ENCODE peak calls at places on chromosomes 16 and 17, in four cellular contexts. C is brain microvascular endothelial cell; W is spleen; V is CD8-positive, alpha-beta T cell. O is an unnamed sample.

GRCh38 chr16:65068151-65068740 is 53.6 kb downstream of the CDH11 start:
- DNase-seq in V (no peak), W (no peak), C (peak), O (no peak)

GRCh38 chr17:8272421-8272820 is 16.0 kb upstream of the RANGRF start:
- DNase-seq in W (no peak), V (no peak), C (no peak), O (no peak)

GRCh38 chr17:47615766-47616424 is 33.8 kb upstream of the KPNB1 start:
- DNase-seq in W (no peak), V (no peak), C (no peak), O (no peak)

GRCh38 chr17:43701318-43701743 is 39.6 kb upstream of the MEOX1 start:
- DNase-seq in V (peak), C (peak), W (peak), O (no peak)

GRCh38 chr17:21705021-21705601 is 12.8 kb downstream of the KCNJ18 start:
- DNase-seq in V (no peak), C (no peak), W (peak), O (no peak)

GRCh38 chr17:28030386-28030785 is 12.1 kb upstream of the NLK start:
- DNase-seq in V (no peak), C (no peak), W (no peak), O (no peak)

GRCh38 chr16:58019866-58020538 is 5.6 kb upstream of the MMP15 start:
- DNase-seq in C (no peak), W (peak), V (no peak), O (no peak)

GRCh38 chr17:34451313-34451712 is 88.3 kb upstream of the CCL1 start:
- DNase-seq in C (no peak), W (no peak), V (no peak), O (no peak)

GRCh38 chr16:15443753-15444152 is 9.4 kb downstream of the BMERB1 start:
- DNase-seq in V (no peak), W (no peak), C (no peak), O (no peak)

GRCh38 chr16:28549301-28549899 is 4.3 kb upstream of the SGF29 start:
- DNase-seq in C (peak), W (no peak), V (no peak), O (no peak)

GRCh38 chr16:10961231-10961630 is 16.9 kb downstream of the CLEC16A start:
- DNase-seq in W (no peak), C (peak), V (no peak), O (no peak)

GRCh38 chr17:14301761-14302401 is 1.0 kb downstream of the HS3ST3B1 start:
- DNase-seq in W (peak), V (peak), C (peak), O (no peak)

GRCh38 chr16:28202147-28202746 is 9.5 kb downstream of the XPO6 start:
- DNase-seq in V (no peak), W (no peak), C (no peak), O (no peak)

GRCh38 chr16:64841482-64841881 is 280.4 kb downstream of the CDH11 start:
- DNase-seq in C (no peak), W (no peak), V (no peak), O (no peak)

GRCh38 chr17:82859431-82860403 is 19.9 kb upstream of the ZNF750 start:
- DNase-seq in C (peak), W (peak), V (peak), O (no peak)

GRCh38 chr17:82889496-82890338 is 49.9 kb upstream of the ZNF750 start:
- DNase-seq in V (no peak), W (no peak), C (no peak), O (no peak)

GRCh38 chr17:82188001-82188961 is 24.4 kb downstream of the CCDC57 start:
- DNase-seq in V (no peak), W (no peak), C (no peak), O (no peak)

GRCh38 chr16:89067677-89068076 is 26.0 kb upstream of the ACSF3 start:
- DNase-seq in W (no peak), C (no peak), V (no peak), O (no peak)

GRCh38 chr17:7856081-7856791 is 1.1 kb downstream of the NAA38 start:
- DNase-seq in W (peak), C (no peak), V (no peak), O (no peak)

GRCh38 chr17:50177983-50178834 is 12.4 kb downstream of the SGCA start:
- DNase-seq in C (peak), W (peak), V (peak), O (no peak)

GRCh38 chr17:65472602-65473001 is 88.8 kb downstream of the AXIN2 start:
- DNase-seq in V (no peak), C (no peak), W (no peak), O (no peak)

GRCh38 chr16:89101303-89102034 is 7.8 kb downstream of the ACSF3 start:
- DNase-seq in V (no peak), C (no peak), W (no peak), O (no peak)

GRCh38 chr16:4813251-4814003 is 11.0 kb upstream of the ROGDI start:
- DNase-seq in V (no peak), C (no peak), W (no peak), O (no peak)

GRCh38 chr17:82288602-82288927 is 15.1 kb upstream of the CSNK1D start:
- DNase-seq in V (no peak), C (no peak), W (no peak), O (no peak)

GRCh38 chr16:8725513-8726178 is 51.2 kb downstream of the ABAT start:
- DNase-seq in C (no peak), V (no peak), W (no peak), O (no peak)

GRCh38 chr17:35981908-35982330 is 622 bp upstream of the CCL16 start:
- DNase-seq in C (no peak), V (no peak), W (no peak), O (no peak)

GRCh38 chr17:3558603-3559269 is 1.1 kb upstream of the TRPV3 start:
- DNase-seq in W (peak), C (peak), V (no peak), O (no peak)

GRCh38 chr17:35449371-35449931 is 885 bp upstream of the SLFN13 start:
- DNase-seq in V (peak), W (peak), C (no peak), O (no peak)

GRCh38 chr16:88817785-88818609 is 6.3 kb upstream of the APRT start:
- DNase-seq in C (peak), W (no peak), V (no peak), O (no peak)

GRCh38 chr17:3917391-3917931 is 1.2 kb upstream of the P2RX1 start:
- DNase-seq in V (no peak), W (peak), C (peak), O (no peak)

GRCh38 chr17:7886227-7887037 is 2.2 kb upstream of the CHD3 start:
- DNase-seq in C (peak), W (no peak), V (peak), O (no peak)

GRCh38 chr17:50200447-50201225 is 795 bp downstream of the COL1A1 start:
- DNase-seq in W (peak), V (peak), C (peak), O (peak)

GRCh38 chr16:50467943-50468748 is 80.0 kb upstream of the NKD1 start:
- DNase-seq in C (peak), V (no peak), W (no peak), O (peak)

GRCh38 chr16:35134471-35134870 is 1675.1 kb downstream of the TP53TG3F start:
- DNase-seq in W (no peak), C (no peak), V (no peak), O (no peak)
- TF ChIP-seq CTCF in W (no peak), C (no peak), V (no peak), O (no peak)

GRCh38 chr17:66918896-66919295 is 45.6 kb upstream of the CACNG4 start:
- DNase-seq in W (peak), V (no peak), C (no peak), O (no peak)

GRCh38 chr17:66915792-66916191 is 48.7 kb upstream of the CACNG4 start:
- DNase-seq in V (no peak), W (peak), C (no peak), O (no peak)

GRCh38 chr17:66910651-66911285 is 53.7 kb upstream of the CACNG4 start:
- DNase-seq in C (no peak), W (peak), V (no peak), O (no peak)

GRCh38 chr17:66916946-66917345 is 47.6 kb upstream of the CACNG4 start:
- DNase-seq in W (no peak), C (no peak), V (no peak), O (no peak)

DNA sequence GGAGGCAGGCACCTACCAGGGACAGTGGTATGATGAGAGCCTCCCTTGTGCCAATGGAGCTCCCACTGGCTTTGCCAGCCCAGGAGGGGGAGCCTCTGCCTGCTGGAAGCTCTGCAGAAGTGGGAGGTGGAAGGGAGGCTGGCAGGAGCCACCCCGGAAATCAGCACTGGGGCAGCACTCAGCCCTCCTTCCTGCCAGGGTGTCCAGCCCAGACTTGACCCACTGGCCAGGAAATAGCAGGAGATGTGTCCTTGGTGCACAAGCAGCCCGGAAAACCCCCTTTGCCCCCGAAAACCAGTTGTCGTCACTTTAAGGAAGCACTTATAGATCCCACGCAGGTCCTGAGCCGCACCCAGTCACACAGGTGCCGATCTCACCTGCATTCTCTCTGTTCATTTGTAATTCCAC is 49.3 kb upstream of the CACNG4 start:
- DNase-seq in C (no peak), V (no peak), W (peak), O (no peak)
- TF ChIP-seq CTCF in C (peak), V (no peak), W (no peak), O (peak)

GRCh38 chr17:1170739-1171138 is 9.0 kb downstream of the ABR start:
- DNase-seq in W (no peak), C (no peak), V (no peak), O (no peak)
- TF ChIP-seq CTCF in W (no peak), C (peak), V (no peak), O (no peak)

DNA sequence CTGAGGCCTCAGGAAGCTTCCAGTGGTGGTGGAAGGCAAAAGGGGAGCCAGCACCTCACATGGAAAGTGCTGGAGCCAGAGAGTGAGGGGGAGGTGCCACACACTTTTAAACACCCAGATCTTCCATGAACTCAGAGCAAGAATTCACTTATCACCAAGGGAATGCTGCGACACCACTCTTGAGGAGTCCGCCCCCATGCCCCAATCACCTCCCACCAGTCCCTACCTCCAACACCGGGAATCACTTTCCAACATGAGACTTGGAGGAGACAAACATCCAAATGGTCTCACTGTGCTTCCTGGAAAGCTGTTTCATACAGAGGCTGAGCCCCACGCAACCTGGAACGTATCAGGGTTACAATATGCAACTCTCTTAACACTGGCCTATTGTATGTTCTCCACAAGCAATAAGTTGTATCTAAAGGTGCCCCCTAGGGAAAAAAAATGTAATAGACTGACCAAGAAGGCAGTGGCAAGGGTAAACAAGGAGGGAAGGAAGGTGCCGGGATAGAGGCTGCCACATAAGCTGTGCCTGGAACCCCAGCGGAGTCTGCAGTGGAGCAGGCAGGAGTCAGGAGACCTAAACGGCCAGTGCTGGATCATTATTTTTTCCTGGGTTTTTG is 106.7 kb upstream of the FOXF1 start:
- DNase-seq in C (no peak), V (no peak), W (no peak), O (no peak)
- TF ChIP-seq CTCF in C (peak), V (no peak), W (no peak), O (no peak)

GRCh38 chr16:81654346-81654745 is 124.7 kb upstream of the PLCG2 start:
- DNase-seq in W (peak), C (no peak), V (no peak), O (no peak)
- TF ChIP-seq CTCF in W (no peak), C (no peak), V (no peak), O (no peak)

GRCh38 chr17:76102944-76103273 is 678 bp downstream of the EXOC7 start:
- DNase-seq in W (no peak), C (no peak), V (no peak), O (no peak)
- TF ChIP-seq CTCF in W (no peak), C (no peak), V (no peak), O (no peak)

GRCh38 chr16:67841198-67841815 is 813 bp upstream of the THAP11 start:
- DNase-seq in V (no peak), W (no peak), C (no peak), O (no peak)

GRCh38 chr16:67844441-67844840 is 2.3 kb upstream of the NUTF2 start:
- DNase-seq in C (no peak), W (no peak), V (no peak), O (no peak)

GRCh38 chr16:67842509-67843342 is 606 bp downstream of the THAP11 start:
- DNase-seq in V (peak), W (peak), C (peak), O (no peak)

GRCh38 chr16:67841816-67842508 is at the start of gene THAP11:
- DNase-seq in W (peak), C (peak), V (peak), O (peak)

DNA sequence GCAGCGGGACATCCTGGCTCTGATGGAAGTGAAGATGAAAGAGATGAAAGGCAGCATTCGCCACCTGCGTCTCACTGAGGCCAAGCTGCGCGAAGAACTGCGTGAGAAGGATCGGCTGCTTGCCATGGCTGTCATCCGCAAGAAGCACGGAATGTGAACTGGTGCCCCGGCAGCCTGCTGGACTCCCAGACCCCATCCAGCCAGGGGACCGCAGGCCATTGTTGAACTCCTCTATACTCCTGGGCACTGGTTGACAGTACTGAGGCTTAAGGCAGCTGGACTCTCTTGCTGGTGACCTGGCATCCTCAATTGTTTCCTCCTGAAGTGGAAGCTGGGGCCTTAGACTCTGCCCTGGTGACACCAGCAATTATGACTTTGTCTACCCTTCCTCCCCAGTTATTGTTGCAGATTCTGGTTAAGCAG is 1.2 kb downstream of the THAP11 start:
- DNase-seq in W (no peak), V (no peak), C (no peak), O (no peak)
- TF ChIP-seq CTCF in W (no peak), V (no peak), C (no peak), O (no peak)

O was measured in D721Med.